ENCODE peak calls at places on chromosome 13, in ten cellular contexts. G, P, F, N, K, X, Y, T, W and S are unnamed samples.

GRCh38 chr13:40777166-40777956 is 6.4 kb upstream of the MRPS31 start:
- DNase-seq in F (no peak), W (peak), Y (peak), P (peak), G (peak), N (peak), X (peak), T (peak), K (peak), S (peak)

GRCh38 chr13:101942038-101942437 is 459.8 kb downstream of the FGF14 start:
- DNase-seq in P (peak), G (peak), T (peak), N (peak), Y (peak), X (peak), W (no peak), K (peak), F (no peak), S (peak)

GRCh38 chr13:43153436-43154082 is 130.2 kb downstream of the DNAJC15 start:
- DNase-seq in K (peak), N (no peak), F (no peak), Y (peak), W (no peak), G (no peak), T (peak), P (no peak), X (peak), S (peak)

GRCh38 chr13:99086869-99087129 is 108.9 kb upstream of the DOCK9 start:
- DNase-seq in K (no peak), F (peak), Y (no peak), N (no peak), X (no peak), P (peak), G (no peak), T (no peak), W (peak), S (no peak)

GRCh38 chr13:19863323-19864017 is at the start of gene ZMYM5:
- DNase-seq in F (peak), X (peak), N (peak), T (peak), Y (peak), W (peak), G (peak), K (peak), P (peak), S (peak)

GRCh38 chr13:27549406-27549981 is 70.8 kb downstream of the LNX2 start:
- DNase-seq in F (no peak), X (no peak), P (peak), W (no peak), T (peak), G (no peak), N (no peak), K (no peak), Y (no peak), S (no peak)

GRCh38 chr13:40595693-40596092 is 70.7 kb downstream of the FOXO1 start:
- DNase-seq in Y (no peak), W (no peak), P (no peak), G (no peak), X (no peak), N (no peak), F (no peak), K (no peak), T (no peak), S (peak)

GRCh38 chr13:49454388-49455015 is 10.4 kb downstream of the SETDB2 start:
- DNase-seq in Y (peak), K (peak), T (no peak), G (no peak), N (no peak), P (no peak), X (peak), W (no peak), F (no peak), S (no peak)

GRCh38 chr13:46101488-46102289 is 3.1 kb downstream of the CPB2 start:
- DNase-seq in T (no peak), Y (no peak), F (no peak), X (no peak), W (no peak), N (no peak), P (no peak), G (peak), K (no peak), S (peak)

GRCh38 chr13:57552441-57552840 is 79.1 kb upstream of the PCDH17 start:
- DNase-seq in Y (no peak), X (no peak), F (no peak), W (no peak), K (no peak), T (no peak), N (no peak), P (no peak), G (peak), S (no peak)

GRCh38 chr13:91389186-91389585 is 9.2 kb upstream of the GPC5 start:
- DNase-seq in N (no peak), K (no peak), G (no peak), W (no peak), T (no peak), Y (no peak), P (no peak), X (no peak), F (no peak), S (no peak)

GRCh38 chr13:28145049-28145448 is 6.7 kb downstream of the PAN3 start:
- DNase-seq in X (no peak), F (no peak), Y (no peak), K (no peak), W (no peak), P (no peak), N (no peak), G (no peak), T (no peak), S (no peak)

GRCh38 chr13:38618336-38618735 is 68.5 kb upstream of the FREM2 start:
- DNase-seq in X (no peak), N (no peak), F (no peak), Y (no peak), T (no peak), W (no peak), G (no peak), K (no peak), P (no peak), S (no peak)

GRCh38 chr13:31431722-31432137 is 232.0 kb downstream of the B3GLCT start:
- DNase-seq in T (peak), K (peak), N (no peak), P (peak), G (peak), Y (peak), W (peak), F (no peak), X (peak), S (peak)

GRCh38 chr13:21478881-21479808 is 20.0 kb upstream of the ZDHHC20 start:
- DNase-seq in W (peak), G (peak), Y (peak), F (no peak), N (peak), T (peak), K (peak), X (peak), P (peak), S (peak)

GRCh38 chr13:113548171-113548641 is 36.3 kb upstream of the TFDP1 start:
- DNase-seq in K (no peak), P (peak), X (no peak), G (no peak), W (no peak), Y (no peak), N (no peak), T (peak), F (peak), S (no peak)

GRCh38 chr13:27259831-27260230 is 8.5 kb downstream of the RPL21 start:
- DNase-seq in N (no peak), X (no peak), Y (peak), T (no peak), W (peak), P (no peak), K (no peak), F (no peak), G (no peak), S (no peak)